ENCODE peak calls at places on chromosomes 5 and 9, in nine cellular contexts. P is spleen, M is endothelial cell of umbilical vein, Z is H1, N is GM12891, D is stomach, F is SK-N-SH, Q is GM12878, V is esophagus muscularis mucosa. G is an unnamed sample.

GRCh38 chr9:95901506-95901905 is 26.0 kb downstream of the ERCC6L2 start:
- DNase-seq in P (no peak), N (no peak), M (no peak), D (no peak), Z (no peak), V (no peak), Q (no peak), F (no peak), G (no peak)

GRCh38 chr5:177310757-177311173 is 933 bp downstream of the MXD3 start:
- DNase-seq in D (no peak), F (no peak), Q (no peak), V (no peak), N (no peak), Z (no peak), M (peak), P (peak), G (no peak)

GRCh38 chr5:65062684-65063083 is 294.0 kb downstream of the CWC27 start:
- DNase-seq in P (no peak), F (no peak), Q (no peak), N (no peak), M (peak), D (no peak), V (peak), Z (no peak), G (no peak)

GRCh38 chr9:134521817-134522501 is 119.6 kb upstream of the COL5A1 start:
- DNase-seq in N (no peak), M (no peak), P (no peak), Z (no peak), Q (no peak), V (no peak), D (peak), F (no peak), G (peak)

GRCh38 chr5:57529864-57530263 is 47.3 kb upstream of the ACTBL2 start:
- DNase-seq in V (no peak), D (no peak), Q (peak), F (no peak), Z (no peak), P (no peak), M (no peak), N (no peak), G (no peak)

GRCh38 chr5:179904463-179905143 is 3.1 kb downstream of the TBC1D9B start:
- DNase-seq in Q (no peak), F (no peak), P (peak), V (no peak), Z (no peak), N (no peak), M (peak), D (no peak), G (no peak)

GRCh38 chr9:122380293-122380692 is 9.5 kb downstream of the PTGS1 start:
- DNase-seq in D (no peak), M (no peak), V (no peak), Z (no peak), N (no peak), Q (no peak), P (no peak), F (no peak), G (no peak)

GRCh38 chr5:176639981-176640380 is 7.3 kb upstream of the TSPAN17 start:
- DNase-seq in Z (no peak), M (no peak), P (no peak), Q (no peak), D (no peak), F (no peak), V (no peak), N (no peak), G (no peak)

GRCh38 chr5:65837139-65837538 is 89.2 kb upstream of the ERBIN start:
- DNase-seq in Q (no peak), N (no peak), P (no peak), V (no peak), M (no peak), F (no peak), Z (no peak), D (no peak), G (no peak)

GRCh38 chr9:126295936-126296600 is 30.6 kb upstream of the MVB12B start:
- DNase-seq in P (no peak), D (no peak), Q (no peak), M (no peak), N (no peak), F (no peak), Z (no peak), V (no peak), G (no peak)

GRCh38 chr9:132241483-132241839 is 79.6 kb downstream of the NTNG2 start:
- DNase-seq in M (no peak), F (no peak), Z (no peak), D (no peak), V (no peak), Q (no peak), N (no peak), P (no peak), G (no peak)

GRCh38 chr9:122346478-122347347 is 24.1 kb upstream of the PTGS1 start:
- DNase-seq in Z (no peak), P (peak), D (peak), Q (no peak), M (peak), N (no peak), V (no peak), F (peak), G (no peak)

GRCh38 chr9:131407717-131408195 is 13.9 kb downstream of the PRRC2B start:
- DNase-seq in V (no peak), D (no peak), N (no peak), Q (no peak), F (no peak), P (no peak), Z (no peak), M (peak), G (no peak)

GRCh38 chr5:107887181-107887580 is 216.4 kb upstream of the EFNA5 start:
- DNase-seq in V (no peak), P (no peak), Z (no peak), N (no peak), M (peak), D (no peak), F (no peak), Q (no peak), G (no peak)

GRCh38 chr9:113479150-113479761 is 15.7 kb downstream of the RGS3 start:
- DNase-seq in F (no peak), M (no peak), Q (no peak), Z (no peak), N (no peak), D (peak), V (no peak), P (no peak), G (no peak)

GRCh38 chr5:168747987-168748777 is 169.0 kb upstream of the PANK3 start:
- DNase-seq in M (no peak), Q (no peak), V (no peak), Z (peak), D (no peak), N (peak), P (peak), F (peak), G (peak)

GRCh38 chr9:86405926-86406325 is 51.7 kb upstream of the TUT7 start:
- DNase-seq in M (no peak), N (no peak), D (no peak), F (no peak), Z (no peak), V (peak), P (no peak), Q (no peak), G (no peak)

GRCh38 chr9:14314929-14315753 is 1.2 kb upstream of the NFIB start:
- DNase-seq in P (peak), Z (no peak), F (peak), D (peak), M (peak), V (peak), Q (no peak), N (no peak), G (no peak)

GRCh38 chr5:1743769-1744085 is 55.9 kb downstream of the MRPL36 start:
- DNase-seq in Q (no peak), V (no peak), P (peak), Z (no peak), D (no peak), M (no peak), N (no peak), F (no peak), G (no peak)

GRCh38 chr5:179185256-179186091 is 125.3 kb downstream of the ZNF354C start:
- DNase-seq in V (no peak), N (no peak), P (peak), D (no peak), Z (no peak), F (no peak), Q (no peak), M (no peak), G (no peak)

GRCh38 chr5:163459465-163459887 is 426 bp downstream of the NUDCD2 start:
- DNase-seq in N (no peak), P (no peak), V (no peak), M (no peak), Q (no peak), Z (no peak), F (no peak), D (no peak), G (no peak)

GRCh38 chr5:131163315-131164119 is 1.5 kb downstream of the HINT1 start:
- DNase-seq in D (no peak), N (no peak), F (no peak), M (peak), Q (no peak), P (no peak), V (no peak), Z (no peak), G (no peak)

GRCh38 chr5:6900828-6901227 is 187.6 kb downstream of the TENT4A start:
- DNase-seq in Q (no peak), N (no peak), F (no peak), V (no peak), D (peak), P (no peak), Z (no peak), M (no peak), G (no peak)

GRCh38 chr5:139651863-139652787 is 4.0 kb downstream of the CXXC5 start:
- DNase-seq in F (peak), Q (peak), M (peak), P (peak), Z (no peak), N (peak), D (peak), V (peak), G (no peak)

GRCh38 chr9:133112361-133113026 is 8.5 kb downstream of the RALGDS start:
- DNase-seq in P (peak), D (no peak), Q (peak), Z (no peak), F (no peak), V (no peak), M (no peak), N (no peak), G (no peak)

GRCh38 chr9:89387970-89388867 is 69.9 kb downstream of the SECISBP2 start:
- DNase-seq in V (no peak), F (no peak), Q (no peak), D (peak), N (no peak), M (no peak), P (peak), Z (no peak), G (peak)

GRCh38 chr9:125513634-125514413 is 193.2 kb downstream of the MAPKAP1 start:
- DNase-seq in V (peak), Q (peak), F (no peak), M (peak), P (no peak), Z (no peak), N (no peak), D (peak), G (no peak)

GRCh38 chr5:80516826-80517225 is 28.9 kb downstream of the FAM151B start:
- DNase-seq in N (no peak), Q (peak), F (no peak), Z (no peak), P (no peak), V (no peak), M (peak), D (no peak), G (no peak)

GRCh38 chr5:42360061-42360460 is 63.2 kb upstream of the GHR start:
- DNase-seq in F (no peak), V (no peak), N (no peak), Q (no peak), Z (no peak), M (peak), P (no peak), D (no peak), G (no peak)

GRCh38 chr9:136942112-136942880 is 2.2 kb downstream of the FBXW5 start:
- DNase-seq in Z (no peak), V (no peak), M (no peak), Q (no peak), P (peak), N (no peak), F (no peak), D (no peak), G (no peak)

GRCh38 chr9:92035687-92036410 is 79.4 kb downstream of the SPTLC1 start:
- DNase-seq in N (no peak), Z (no peak), Q (no peak), P (no peak), F (no peak), V (no peak), M (no peak), D (no peak), G (no peak)

GRCh38 chr9:116870566-116870965 is 183.5 kb downstream of the TRIM32 start:
- DNase-seq in M (no peak), N (no peak), Z (peak), F (peak), V (no peak), Q (no peak), D (no peak), P (no peak), G (no peak)

GRCh38 chr9:137705443-137705863 is 86.6 kb downstream of the EHMT1 start:
- DNase-seq in N (peak), Z (no peak), D (no peak), P (peak), V (no peak), Q (peak), F (no peak), M (no peak), G (no peak)

GRCh38 chr5:154198611-154199230 is 8.2 kb downstream of the GALNT10 start:
- DNase-seq in F (no peak), P (no peak), V (no peak), D (no peak), N (no peak), M (peak), Q (no peak), Z (no peak), G (no peak)

GRCh38 chr5:72366324-72366976 is 46.3 kb downstream of the PTCD2 start:
- DNase-seq in V (peak), Z (no peak), M (peak), D (peak), N (no peak), P (no peak), F (peak), Q (peak), G (no peak)

GRCh38 chr5:122908662-122909061 is 63.2 kb downstream of the SNX24 start:
- DNase-seq in P (no peak), N (no peak), V (no peak), D (no peak), Z (no peak), M (no peak), F (no peak), Q (no peak), G (no peak)

GRCh38 chr5:55223219-55223987 is 3.7 kb downstream of the MCIDAS start:
- DNase-seq in F (peak), N (peak), Q (no peak), M (no peak), D (no peak), Z (no peak), P (no peak), V (peak), G (no peak)

GRCh38 chr9:72457366-72457765 is 64.0 kb upstream of the TMC1 start:
- DNase-seq in N (no peak), D (no peak), P (no peak), Q (no peak), F (no peak), M (no peak), V (no peak), Z (no peak), G (no peak)

DNA sequence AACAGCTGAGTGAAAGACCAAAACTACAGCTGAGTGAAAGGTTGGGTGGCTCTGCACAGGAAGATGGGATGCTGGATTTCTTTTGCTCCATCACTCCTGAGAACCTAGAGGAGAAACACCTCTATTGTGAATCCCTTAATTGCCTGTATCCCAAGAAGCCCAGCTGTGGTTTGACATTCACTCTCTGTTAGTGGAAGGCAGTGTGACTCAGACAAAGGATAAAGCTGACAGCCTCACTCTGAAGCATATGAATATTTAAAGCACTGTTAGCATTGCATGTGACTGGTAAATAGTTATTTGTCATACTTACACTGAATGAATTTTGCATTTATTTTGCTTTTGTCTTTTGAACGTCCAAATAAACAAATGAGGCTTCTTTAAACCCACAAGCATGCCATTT is 367.1 kb upstream of the RIOK2 start:
- DNase-seq in Z (no peak), D (no peak), M (peak), N (no peak), Q (no peak), V (no peak), F (no peak), P (no peak), G (no peak)
- TF ChIP-seq POLR2AphosphoS5 in Z (no peak), D (no peak), M (no peak), N (no peak), Q (no peak), V (no peak), F (no peak), P (no peak), G (no peak)

DNA sequence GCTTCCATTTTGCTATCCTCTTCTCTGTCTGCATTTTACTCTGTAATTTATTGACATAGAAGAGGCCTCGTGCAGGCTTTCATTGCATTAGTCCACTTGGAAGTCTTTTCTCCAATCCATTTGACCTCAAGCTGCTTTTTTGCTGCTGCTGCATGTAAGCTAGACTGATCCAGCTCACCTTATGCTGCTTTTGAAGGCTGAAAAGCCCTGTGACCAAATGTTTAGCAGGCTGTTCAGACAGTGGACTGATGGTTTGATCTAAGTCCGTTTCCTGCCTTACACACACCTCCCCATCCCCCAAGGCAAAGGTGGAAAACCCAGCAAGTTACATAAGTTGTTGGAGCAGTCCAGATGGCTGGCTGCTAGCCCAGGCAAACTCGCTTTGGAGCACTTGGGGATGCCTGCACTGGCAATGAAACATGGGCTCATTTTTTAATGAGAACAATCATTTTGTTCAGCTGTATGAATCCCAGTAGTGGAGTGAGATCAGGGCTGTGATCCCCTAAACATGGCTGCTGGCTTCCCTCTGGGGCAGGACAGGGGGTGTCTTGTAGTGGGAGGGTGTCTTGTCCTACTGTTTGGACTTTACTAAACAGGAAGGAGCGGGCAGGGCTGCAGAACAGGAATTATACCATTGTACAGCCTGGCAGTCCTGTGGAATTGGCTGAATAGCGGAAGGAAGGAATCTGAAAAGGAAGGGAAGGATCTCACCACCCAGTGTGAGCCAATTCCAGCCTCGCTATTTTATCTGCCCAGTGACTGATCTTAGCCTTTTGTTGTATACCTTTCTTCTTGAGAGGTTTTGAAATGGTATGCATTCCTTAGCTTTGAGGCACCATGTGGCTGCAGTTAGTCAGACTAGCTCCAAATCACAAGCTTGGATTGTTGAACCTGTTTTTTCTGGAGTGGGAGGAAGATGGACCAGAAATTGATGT is 212.0 kb downstream of the ARHGAP26 start:
- DNase-seq in Z (no peak), F (peak), Q (no peak), P (no peak), N (no peak), M (peak), D (peak), V (no peak), G (no peak)
- TF ChIP-seq POLR2AphosphoS5 in Z (no peak), F (peak), Q (no peak), P (no peak), N (no peak), M (peak), D (peak), V (no peak), G (no peak)

DNA sequence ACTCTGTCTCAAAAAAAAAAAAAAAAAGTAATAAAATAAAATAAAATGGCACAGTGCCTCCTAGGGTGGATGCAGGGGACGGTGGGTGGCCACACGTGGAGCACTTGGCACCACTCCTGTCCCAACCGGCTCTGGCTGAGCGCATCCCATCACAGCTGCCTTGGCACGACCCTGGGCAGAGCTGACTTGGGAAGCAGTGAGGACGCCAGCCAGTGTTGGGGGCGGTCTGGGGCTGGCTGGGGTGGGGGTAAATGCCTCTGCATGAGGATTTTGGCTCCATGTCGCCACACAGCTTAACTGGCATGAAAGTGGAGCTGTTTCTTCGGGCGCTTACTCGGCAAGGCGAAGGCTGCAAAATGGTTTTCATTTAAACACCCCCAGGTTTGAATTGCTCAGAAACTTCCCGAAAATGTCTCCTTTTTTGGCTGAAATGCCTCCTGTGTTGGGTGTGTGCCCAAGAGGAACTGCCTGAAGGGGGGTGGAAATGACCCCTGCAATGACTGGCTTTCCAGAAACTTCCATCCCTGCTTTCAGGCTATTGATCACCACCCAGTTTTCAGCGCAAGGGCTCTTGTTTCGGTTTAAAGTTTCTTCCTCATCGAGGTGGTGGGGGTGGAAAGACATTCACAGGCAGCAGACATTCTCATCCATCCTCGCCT is 38.3 kb downstream of the PTGES start:
- DNase-seq in P (no peak), M (no peak), D (no peak), Z (no peak), N (no peak), Q (no peak), F (no peak), V (no peak), G (no peak)
- TF ChIP-seq POLR2AphosphoS5 in P (no peak), M (no peak), D (no peak), Z (no peak), N (no peak), Q (no peak), F (no peak), V (no peak), G (no peak)

GRCh38 chr5:95781101-95781583 is 41.4 kb downstream of the GLRX start:
- DNase-seq in Z (peak), N (peak), Q (peak), V (peak), D (peak), F (peak), M (peak), P (peak), G (no peak)
- TF ChIP-seq POLR2AphosphoS5 in Z (no peak), N (no peak), Q (no peak), V (no peak), D (peak), F (no peak), M (no peak), P (peak), G (no peak)

GRCh38 chr5:125835293-125836172 is 587.7 kb upstream of the GRAMD2B start:
- DNase-seq in N (no peak), Q (no peak), F (peak), D (peak), V (no peak), M (peak), P (no peak), Z (peak), G (no peak)
- TF ChIP-seq POLR2AphosphoS5 in N (no peak), Q (no peak), F (no peak), D (no peak), V (no peak), M (no peak), P (no peak), Z (no peak), G (no peak)

DNA sequence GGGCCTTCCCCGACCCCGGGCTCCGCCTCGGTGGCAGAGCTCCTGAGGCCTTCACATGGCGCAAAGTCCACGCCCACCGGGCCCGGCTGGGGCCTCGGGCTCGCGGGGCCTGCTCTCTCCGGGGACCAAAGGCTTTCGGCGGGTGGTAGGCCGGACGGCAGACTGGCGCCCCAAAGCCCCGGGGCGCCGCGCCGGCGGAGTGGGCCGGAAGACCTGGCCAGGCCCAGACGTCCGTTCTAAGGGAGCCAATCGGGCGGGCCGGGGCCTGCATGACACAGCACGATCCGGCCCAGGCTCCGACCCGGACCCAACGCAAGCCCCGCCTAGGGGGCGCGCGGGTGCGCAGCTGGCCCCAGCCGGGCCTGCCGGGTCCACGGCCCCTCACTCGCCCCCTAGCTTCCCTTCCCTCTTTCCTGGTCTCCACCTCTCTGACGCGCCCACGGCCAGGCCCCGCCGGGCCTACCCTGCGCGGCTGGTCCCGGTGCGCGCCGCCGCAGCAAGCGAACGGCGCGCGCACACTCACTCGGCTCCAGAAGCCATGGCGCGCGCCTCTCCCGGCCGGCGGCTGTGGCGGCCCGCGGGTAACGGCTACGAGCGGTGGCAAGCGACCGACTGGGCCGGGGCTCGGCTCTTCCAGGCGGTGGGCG is 488 bp downstream of the VCP start:
- DNase-seq in N (peak), Q (no peak), Z (peak), M (peak), P (peak), F (peak), V (peak), D (peak), G (no peak)
- TF ChIP-seq POLR2AphosphoS5 in N (peak), Q (peak), Z (peak), M (peak), P (no peak), F (no peak), V (peak), D (peak), G (no peak)